ENCODE peak calls at places on chromosome 15, in six cellular contexts. One of them, this sample, is unnamed.

GRCh38 chr15:84752700-84753099 is 4.3 kb downstream of the ZNF592 start:
- DNase-seq in K562: no peak
- DNase-seq in H1: no peak
- DNase-seq in GM12878: no peak
- DNase-seq in HepG2: peak; percentile 28
- DNase-seq in SK-N-SH: no peak
- DNase-seq in this sample: no peak

GRCh38 chr15:74010929-74011540 is 16.5 kb downstream of the PML start:
- DNase-seq in K562: no peak
- DNase-seq in H1: no peak
- DNase-seq in GM12878: no peak
- DNase-seq in HepG2: peak; percentile 16
- DNase-seq in SK-N-SH: no peak
- DNase-seq in this sample: no peak

GRCh38 chr15:55277715-55278114 is 11.9 kb downstream of the RAB27A start:
- DNase-seq in K562: no peak
- DNase-seq in H1: no peak
- DNase-seq in GM12878: no peak
- DNase-seq in HepG2: no peak
- DNase-seq in SK-N-SH: no peak
- DNase-seq in this sample: no peak

GRCh38 chr15:54353726-54354125 is 375.5 kb downstream of the UNC13C start:
- DNase-seq in K562: no peak
- DNase-seq in H1: no peak
- DNase-seq in GM12878: no peak
- DNase-seq in HepG2: no peak
- DNase-seq in SK-N-SH: no peak
- DNase-seq in this sample: no peak

GRCh38 chr15:98943609-98944111 is 63.9 kb downstream of the PGPEP1L start:
- DNase-seq in K562: no peak
- DNase-seq in H1: no peak
- DNase-seq in GM12878: no peak
- DNase-seq in HepG2: no peak
- DNase-seq in SK-N-SH: no peak
- DNase-seq in this sample: no peak

GRCh38 chr15:77143606-77144005 is 72.7 kb upstream of the TSPAN3 start:
- DNase-seq in K562: no peak
- DNase-seq in H1: no peak
- DNase-seq in GM12878: no peak
- DNase-seq in HepG2: no peak
- DNase-seq in SK-N-SH: no peak
- DNase-seq in this sample: no peak

GRCh38 chr15:100723323-100723801 is 121.0 kb downstream of the ASB7 start:
- DNase-seq in K562: no peak
- DNase-seq in H1: no peak
- DNase-seq in GM12878: no peak
- DNase-seq in HepG2: no peak
- DNase-seq in SK-N-SH: no peak
- DNase-seq in this sample: no peak

GRCh38 chr15:74399511-74400312 is 32.3 kb upstream of the CYP11A1 start:
- DNase-seq in K562: no peak
- DNase-seq in H1: no peak
- DNase-seq in GM12878: no peak
- DNase-seq in HepG2: no peak
- DNase-seq in SK-N-SH: no peak
- DNase-seq in this sample: no peak

GRCh38 chr15:77528968-77529319 is 103.8 kb downstream of the LINGO1 start:
- DNase-seq in K562: no peak
- DNase-seq in H1: no peak
- DNase-seq in GM12878: no peak
- DNase-seq in HepG2: no peak
- DNase-seq in SK-N-SH: peak; percentile 81
- DNase-seq in this sample: no peak

GRCh38 chr15:61075741-61076140 is 153.4 kb downstream of the RORA start:
- DNase-seq in K562: no peak
- DNase-seq in H1: no peak
- DNase-seq in GM12878: no peak
- DNase-seq in HepG2: no peak
- DNase-seq in SK-N-SH: no peak
- DNase-seq in this sample: no peak

GRCh38 chr15:92383528-92384326 is 10.0 kb upstream of the ST8SIA2 start:
- DNase-seq in K562: peak; percentile 71
- DNase-seq in H1: no peak
- DNase-seq in GM12878: no peak
- DNase-seq in HepG2: peak; percentile 15
- DNase-seq in SK-N-SH: peak; percentile 54
- DNase-seq in this sample: no peak

GRCh38 chr15:93719941-93720351 is 511.4 kb upstream of the MCTP2 start:
- DNase-seq in K562: no peak
- DNase-seq in H1: no peak
- DNase-seq in GM12878: no peak
- DNase-seq in HepG2: no peak
- DNase-seq in SK-N-SH: no peak
- DNase-seq in this sample: no peak

GRCh38 chr15:60660290-60661051 is 181.5 kb upstream of the ICE2 start:
- DNase-seq in K562: no peak
- DNase-seq in H1: no peak
- DNase-seq in GM12878: no peak
- DNase-seq in HepG2: no peak
- DNase-seq in SK-N-SH: peak; percentile 35
- DNase-seq in this sample: no peak

GRCh38 chr15:31148622-31149505 is 47.3 kb upstream of the TRPM1 start:
- DNase-seq in K562: no peak
- DNase-seq in H1: no peak
- DNase-seq in GM12878: no peak
- DNase-seq in HepG2: no peak
- DNase-seq in SK-N-SH: no peak
- DNase-seq in this sample: no peak

GRCh38 chr15:55587321-55588069 is 650 bp downstream of the PYGO1 start:
- DNase-seq in K562: no peak
- DNase-seq in H1: no peak
- DNase-seq in GM12878: no peak
- DNase-seq in HepG2: peak; percentile 31
- DNase-seq in SK-N-SH: peak; percentile 83
- DNase-seq in this sample: peak; percentile 4

GRCh38 chr15:77021088-77021481 is 26.2 kb downstream of the PSTPIP1 start:
- DNase-seq in K562: no peak
- DNase-seq in H1: no peak
- DNase-seq in GM12878: no peak
- DNase-seq in HepG2: no peak
- DNase-seq in SK-N-SH: no peak
- DNase-seq in this sample: no peak

GRCh38 chr15:28021281-28022039 is 77.7 kb downstream of the OCA2 start:
- DNase-seq in K562: peak; percentile 42
- DNase-seq in H1: peak; percentile 44
- DNase-seq in GM12878: no peak
- DNase-seq in HepG2: peak; percentile 83
- DNase-seq in SK-N-SH: peak; percentile 96
- DNase-seq in this sample: peak; percentile 10

GRCh38 chr15:25807063-25807462 is 56.1 kb downstream of the ATP10A start:
- DNase-seq in K562: no peak
- DNase-seq in H1: no peak
- DNase-seq in GM12878: no peak
- DNase-seq in HepG2: no peak
- DNase-seq in SK-N-SH: no peak
- DNase-seq in this sample: no peak

GRCh38 chr15:56251315-56252091 is 7.8 kb upstream of the RFX7 start:
- DNase-seq in K562: no peak
- DNase-seq in H1: no peak
- DNase-seq in GM12878: no peak
- DNase-seq in HepG2: no peak
- DNase-seq in SK-N-SH: no peak
- DNase-seq in this sample: no peak

GRCh38 chr15:70853855-70854668 is at the start of gene LARP6:
- DNase-seq in K562: no peak
- DNase-seq in H1: no peak
- DNase-seq in GM12878: no peak
- DNase-seq in HepG2: no peak
- DNase-seq in SK-N-SH: peak; percentile 96
- DNase-seq in this sample: no peak

GRCh38 chr15:70376929-70377691 is 279.4 kb upstream of the TLE3 start:
- DNase-seq in K562: no peak
- DNase-seq in H1: no peak
- DNase-seq in GM12878: no peak
- DNase-seq in HepG2: no peak
- DNase-seq in SK-N-SH: peak; percentile 76
- DNase-seq in this sample: peak; percentile 68

GRCh38 chr15:37137221-37137620 is 36.9 kb upstream of the MEIS2 start:
- DNase-seq in K562: no peak
- DNase-seq in H1: no peak
- DNase-seq in GM12878: no peak
- DNase-seq in HepG2: no peak
- DNase-seq in SK-N-SH: no peak
- DNase-seq in this sample: no peak

GRCh38 chr15:63389902-63390301 is 8.3 kb upstream of the CA12 start:
- DNase-seq in K562: peak; percentile 31
- DNase-seq in H1: no peak
- DNase-seq in GM12878: no peak
- DNase-seq in HepG2: peak; percentile 23
- DNase-seq in SK-N-SH: no peak
- DNase-seq in this sample: no peak

GRCh38 chr15:39939487-39940452 is 5.9 kb downstream of the EIF2AK4 start:
- DNase-seq in K562: no peak
- DNase-seq in H1: no peak
- DNase-seq in GM12878: peak; percentile 32
- DNase-seq in HepG2: no peak
- DNase-seq in SK-N-SH: no peak
- DNase-seq in this sample: no peak

GRCh38 chr15:86197770-86198169 is 118.1 kb downstream of the AGBL1 start:
- DNase-seq in K562: no peak
- DNase-seq in H1: no peak
- DNase-seq in GM12878: no peak
- DNase-seq in HepG2: no peak
- DNase-seq in SK-N-SH: no peak
- DNase-seq in this sample: no peak

GRCh38 chr15:72797338-72797689 is 13.8 kb upstream of the ADPGK start:
- DNase-seq in K562: no peak
- DNase-seq in H1: no peak
- DNase-seq in GM12878: no peak
- DNase-seq in HepG2: no peak
- DNase-seq in SK-N-SH: no peak
- DNase-seq in this sample: no peak

GRCh38 chr15:72797834-72798233 is 14.3 kb upstream of the ADPGK start:
- DNase-seq in K562: no peak
- DNase-seq in H1: no peak
- DNase-seq in GM12878: no peak
- DNase-seq in HepG2: peak; percentile 41
- DNase-seq in SK-N-SH: no peak
- DNase-seq in this sample: no peak

GRCh38 chr15:72801590-72802345 is 18.2 kb upstream of the ADPGK start:
- DNase-seq in K562: no peak
- DNase-seq in H1: no peak
- DNase-seq in GM12878: no peak
- DNase-seq in HepG2: no peak
- DNase-seq in SK-N-SH: no peak
- DNase-seq in this sample: no peak

GRCh38 chr15:72803006-72803405 is 19.4 kb upstream of the ADPGK start:
- DNase-seq in K562: no peak
- DNase-seq in H1: no peak
- DNase-seq in GM12878: no peak
- DNase-seq in HepG2: no peak
- DNase-seq in SK-N-SH: no peak
- DNase-seq in this sample: no peak

GRCh38 chr15:72800819-72801481 is 17.4 kb upstream of the ADPGK start:
- DNase-seq in K562: no peak
- DNase-seq in H1: no peak
- DNase-seq in GM12878: no peak
- DNase-seq in HepG2: no peak
- DNase-seq in SK-N-SH: no peak
- DNase-seq in this sample: no peak
- TF ChIP-seq GABPA in K562: no peak
- TF ChIP-seq GABPA in H1: no peak
- TF ChIP-seq GABPA in GM12878: no peak
- TF ChIP-seq GABPA in HepG2: no peak
- TF ChIP-seq GABPA in SK-N-SH: no peak
- TF ChIP-seq GABPA in this sample: no peak

GRCh38 chr15:66701422-66702034 is 508 bp upstream of the SMAD6 start:
- DNase-seq in K562: no peak
- DNase-seq in H1: no peak
- DNase-seq in GM12878: no peak
- DNase-seq in HepG2: peak; percentile 42
- DNase-seq in SK-N-SH: peak; percentile 77
- DNase-seq in this sample: no peak

GRCh38 chr15:66700802-66701421 is 1.1 kb upstream of the SMAD6 start:
- DNase-seq in K562: peak; percentile 99
- DNase-seq in H1: peak; percentile 65
- DNase-seq in GM12878: no peak
- DNase-seq in HepG2: peak; percentile 92
- DNase-seq in SK-N-SH: peak; percentile 98
- DNase-seq in this sample: peak; percentile 80

GRCh38 chr15:66702035-66702769 is at the start of gene SMAD6:
- DNase-seq in K562: peak; percentile 83
- DNase-seq in H1: peak; percentile 93
- DNase-seq in GM12878: no peak
- DNase-seq in HepG2: peak; percentile 98
- DNase-seq in SK-N-SH: peak; percentile 82
- DNase-seq in this sample: peak; percentile 93

GRCh38 chr15:66698971-66699370 is 3.1 kb upstream of the SMAD6 start:
- DNase-seq in K562: no peak
- DNase-seq in H1: no peak
- DNase-seq in GM12878: no peak
- DNase-seq in HepG2: no peak
- DNase-seq in SK-N-SH: no peak
- DNase-seq in this sample: no peak

GRCh38 chr15:66700412-66700801 is 1.6 kb upstream of the SMAD6 start:
- DNase-seq in K562: no peak
- DNase-seq in H1: no peak
- DNase-seq in GM12878: no peak
- DNase-seq in HepG2: no peak
- DNase-seq in SK-N-SH: no peak
- DNase-seq in this sample: no peak
- H3K27ac ChIP-seq in K562: peak overlapping the region; percentile 75
- H3K27ac ChIP-seq in H1: no peak overlapping the region
- H3K27ac ChIP-seq in GM12878: no peak overlapping the region
- H3K27ac ChIP-seq in HepG2: peak overlapping the region; percentile 67
- H3K27ac ChIP-seq in SK-N-SH: peak overlapping the region; percentile 27
- H3K27ac ChIP-seq in this sample: peak overlapping the region; percentile 51

GRCh38 chr15:49815937-49816336 is 195.1 kb downstream of the DTWD1 start:
- DNase-seq in K562: no peak
- DNase-seq in H1: no peak
- DNase-seq in GM12878: peak; percentile 1
- DNase-seq in HepG2: no peak
- DNase-seq in SK-N-SH: no peak
- DNase-seq in this sample: no peak
- TF ChIP-seq GABPA in K562: no peak
- TF ChIP-seq GABPA in H1: no peak
- TF ChIP-seq GABPA in GM12878: no peak
- TF ChIP-seq GABPA in HepG2: no peak
- TF ChIP-seq GABPA in SK-N-SH: no peak
- TF ChIP-seq GABPA in this sample: no peak

GRCh38 chr15:89664441-89664840 is 9.2 kb upstream of the KIF7 start:
- DNase-seq in K562: no peak
- DNase-seq in H1: no peak
- DNase-seq in GM12878: no peak
- DNase-seq in HepG2: no peak
- DNase-seq in SK-N-SH: no peak
- DNase-seq in this sample: no peak
- H3K27ac ChIP-seq in K562: no peak overlapping the region
- H3K27ac ChIP-seq in H1: no peak overlapping the region
- H3K27ac ChIP-seq in GM12878: no peak overlapping the region
- H3K27ac ChIP-seq in HepG2: no peak overlapping the region
- H3K27ac ChIP-seq in SK-N-SH: no peak overlapping the region
- H3K27ac ChIP-seq in this sample: no peak overlapping the region

GRCh38 chr15:41979493-41980266 is 7.3 kb upstream of the EHD4 start:
- DNase-seq in K562: no peak
- DNase-seq in H1: no peak
- DNase-seq in GM12878: no peak
- DNase-seq in HepG2: no peak
- DNase-seq in SK-N-SH: no peak
- DNase-seq in this sample: no peak
- TF ChIP-seq GABPA in K562: no peak
- TF ChIP-seq GABPA in H1: no peak
- TF ChIP-seq GABPA in GM12878: no peak
- TF ChIP-seq GABPA in HepG2: no peak
- TF ChIP-seq GABPA in SK-N-SH: no peak
- TF ChIP-seq GABPA in this sample: no peak